ENCODE peak calls at places on chromosomes 7 and 10, in four cellular contexts. H is neural progenitor cell, I is mammary epithelial cell, S is tibial artery. X is an unnamed sample.

GRCh38 chr7:151089893-151090730 is 3.8 kb downstream of the AGAP3 start:
- DNase-seq in S (no peak), I (no peak), H (no peak), X (peak; percentile 33)

GRCh38 chr7:72362246-72362645 is 49.9 kb downstream of the CALN1 start:
- DNase-seq in H (no peak), S (no peak), I (no peak), X (no peak)

GRCh38 chr7:110835209-110835608 is 255.7 kb upstream of the LRRN3 start:
- DNase-seq in I (peak; percentile 13), H (no peak), S (no peak), X (no peak)

GRCh38 chr10:78630944-78631838 is 437.6 kb upstream of the ZMIZ1 start:
- DNase-seq in S (no peak), H (no peak), I (no peak), X (no peak)

GRCh38 chr7:30224511-30225031 is 59.8 kb upstream of the ZNRF2 start:
- DNase-seq in I (peak; percentile 94), S (no peak), H (no peak), X (no peak)

GRCh38 chr7:116210345-116211005 is at the start of gene TES:
- DNase-seq in I (peak; percentile 82), S (peak; percentile 52), H (peak; percentile 83), X (peak; percentile 46)

GRCh38 chr7:15085361-15085760 is 182.8 kb upstream of the DGKB start:
- DNase-seq in S (no peak), H (no peak), I (no peak), X (no peak)

GRCh38 chr7:81209059-81209458 is 290.2 kb upstream of the SEMA3C start:
- DNase-seq in H (no peak), I (no peak), S (no peak), X (no peak)

GRCh38 chr10:44369296-44369695 is 15.6 kb downstream of the CXCL12 start:
- DNase-seq in H (no peak), S (no peak), I (no peak), X (no peak)

GRCh38 chr7:128726673-128727072 is 12.5 kb upstream of the CALU start:
- DNase-seq in H (no peak), S (no peak), I (no peak), X (no peak)

GRCh38 chr7:46315891-46316290 is 394.8 kb upstream of the IGFBP3 start:
- DNase-seq in I (peak; percentile 70), H (no peak), S (no peak), X (no peak)

GRCh38 chr7:157320607-157320979 is 16.2 kb upstream of the DNAJB6 start:
- DNase-seq in H (no peak), S (no peak), I (no peak), X (no peak)

GRCh38 chr7:92629779-92630178 is 39.6 kb upstream of the FAM133B start:
- DNase-seq in H (no peak), I (no peak), S (no peak), X (no peak)

GRCh38 chr10:3406556-3406955 is 234.0 kb upstream of the PITRM1 start:
- DNase-seq in H (no peak), I (no peak), S (no peak), X (no peak)

GRCh38 chr10:9018161-9018843 is 963.8 kb downstream of the GATA3 start:
- DNase-seq in I (no peak), H (no peak), S (no peak), X (no peak)

GRCh38 chr10:47379445-47379785 is 4.7 kb downstream of the ZNF488 start:
- DNase-seq in S (peak; percentile 9), H (no peak), I (no peak), X (no peak)

GRCh38 chr7:131803861-131804260 is 247.4 kb upstream of the PODXL start:
- DNase-seq in H (no peak), I (no peak), S (no peak), X (no peak)

GRCh38 chr7:24764972-24765744 is 7.9 kb upstream of the GSDME start:
- DNase-seq in H (no peak), I (no peak), S (no peak), X (no peak)

GRCh38 chr10:96470108-96470743 is 43.5 kb downstream of the TLL2 start:
- DNase-seq in S (no peak), I (peak; percentile 19), H (peak; percentile 71), X (no peak)

GRCh38 chr7:1705339-1705738 is 35.3 kb downstream of the ELFN1 start:
- DNase-seq in S (no peak), I (no peak), H (no peak), X (no peak)

GRCh38 chr10:38143587-38143986 is 49.5 kb downstream of the ZNF37A start:
- DNase-seq in S (no peak), I (no peak), H (no peak), X (no peak)

GRCh38 chr7:40506158-40506557 is 371.4 kb downstream of the SUGCT start:
- DNase-seq in H (no peak), I (no peak), S (no peak), X (no peak)

DNA sequence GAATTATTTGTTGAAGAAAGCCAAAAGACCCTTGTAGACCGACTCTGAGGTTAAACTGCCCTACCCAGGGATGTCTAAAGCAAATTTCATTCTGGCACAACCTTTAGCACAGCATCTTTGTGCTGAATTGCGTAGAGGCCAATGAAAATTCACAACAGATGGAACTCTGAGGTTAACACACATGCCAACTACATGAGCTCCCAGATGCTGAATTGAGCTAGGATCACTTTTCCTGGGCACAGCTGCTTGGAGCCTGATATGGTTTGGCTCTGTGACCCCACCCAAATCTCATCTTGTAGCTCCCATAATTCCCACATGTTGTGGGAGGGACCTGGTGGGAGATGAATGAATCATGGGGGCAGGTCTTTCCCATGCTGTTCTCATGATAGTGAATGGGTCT is 158.0 kb upstream of the PTN start:
- DNase-seq in H (no peak), I (no peak), S (no peak), X (no peak)
- H3K27ac ChIP-seq in H (no peak overlapping the region), I (no peak overlapping the region), S (no peak overlapping the region), X (no peak overlapping the region)

GRCh38 chr7:22728416-22729029 is 1.5 kb downstream of the IL6 start:
- DNase-seq in H (peak; percentile 51), S (no peak), I (peak; percentile 46), X (no peak)
- TF ChIP-seq CTCF in H (peak; percentile 58), S (no peak), I (peak; percentile 65), X (no peak)

DNA sequence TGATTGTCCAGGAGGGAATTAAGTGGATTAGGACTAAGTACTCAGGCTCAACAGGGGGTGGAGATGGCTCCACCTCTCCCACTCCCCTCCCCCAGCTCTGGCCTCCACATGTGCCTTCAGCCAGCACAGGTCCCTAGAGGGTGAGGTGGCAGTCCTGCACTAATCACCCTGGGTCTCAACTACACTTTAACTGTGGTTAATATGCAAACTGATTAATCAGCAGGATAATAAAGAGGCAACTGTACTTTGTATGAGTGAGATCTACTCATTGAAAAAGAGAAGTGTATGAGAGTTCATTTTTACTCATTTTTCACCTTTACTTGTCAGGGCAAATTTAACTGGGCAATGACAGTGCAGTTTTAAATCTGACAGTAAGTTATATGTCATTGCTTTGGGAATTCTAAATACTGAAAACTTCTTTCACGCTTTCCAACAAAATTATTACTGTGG is 223.8 kb upstream of the CCDC6 start:
- DNase-seq in H (peak; percentile 85), S (no peak), I (no peak), X (no peak)
- H3K9me3 ChIP-seq in H (no peaks in the 10 kb centered on the region), S (no peaks in the 10 kb centered on the region), I (no peaks in the 10 kb centered on the region), X (no peaks in the 10 kb centered on the region)

DNA sequence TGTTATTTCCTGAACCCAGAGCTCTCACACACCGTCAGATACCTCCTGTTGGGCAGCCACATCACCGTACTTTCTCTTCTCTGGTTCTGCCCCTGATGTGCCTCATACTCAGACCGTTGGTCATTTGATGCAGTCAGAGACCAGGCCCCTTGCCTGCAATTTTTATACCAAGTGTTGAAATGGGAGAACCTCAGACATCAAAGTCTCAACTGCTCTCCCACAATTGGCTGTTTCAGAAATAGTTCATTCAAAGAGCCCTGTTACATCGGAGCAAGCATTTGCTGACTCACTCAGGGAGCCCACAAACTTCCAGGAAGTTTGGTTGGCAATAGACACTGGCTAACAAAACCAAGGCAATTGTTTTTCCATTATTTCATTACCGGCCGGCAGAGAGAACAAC is 33.5 kb upstream of the ADAM12 start:
- DNase-seq in I (peak; percentile 39), H (no peak), S (peak; percentile 33), X (no peak)
- H3K27ac ChIP-seq in I (peak overlapping the region; percentile 43), H (no peak overlapping the region), S (no peak overlapping the region), X (no peak overlapping the region)

GRCh38 chr10:22554481-22555182 is 159.7 kb downstream of the PIP4K2A start:
- DNase-seq in S (peak; percentile 60), I (no peak), H (peak; percentile 82), X (peak; percentile 80)
- TF ChIP-seq CTCF in S (no peak), I (no peak), H (no peak), X (no peak)

DNA sequence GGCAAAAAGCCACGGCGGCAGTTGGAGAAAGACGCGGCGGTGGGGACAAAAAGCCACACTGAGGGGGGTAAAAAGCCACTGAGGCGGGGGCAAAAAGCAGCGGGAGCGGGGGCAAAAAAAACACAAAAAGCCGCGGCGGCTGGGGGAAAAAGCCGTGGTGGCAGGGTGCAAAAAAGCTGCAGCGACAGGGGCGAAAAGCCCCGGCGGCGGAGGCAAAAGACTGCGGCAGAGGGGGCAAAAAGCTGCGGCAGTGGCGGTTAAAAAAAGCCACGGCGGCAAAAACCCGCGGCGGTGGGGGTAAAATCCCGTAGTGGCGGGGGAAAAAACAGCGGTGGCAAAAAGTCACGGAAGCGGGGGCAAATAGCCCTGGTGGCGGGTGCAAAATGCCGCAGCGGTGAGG is 527.3 kb downstream of the ZNF33B start:
- DNase-seq in I (no peak), H (no peak), S (no peak), X (no peak)
- H3K9me3 ChIP-seq in I (peaks cover 14% of the 10 kb centered on the region), H (peaks cover 8% of the 10 kb centered on the region), S (peaks cover 19% of the 10 kb centered on the region), X (peaks cover 9% of the 10 kb centered on the region)